ENCODE peak calls at places on chromosome 13, in five cellular contexts. I is amniotic stem cell; B is stimulated activated CD4-positive, alpha-beta T cell treated with anti-CD3 and anti-CD28 coated beads, TNF-alpha, amount 100 ng/mL, for 48 hours; Y is CD8-positive, alpha-beta memory T cell; P is brain microvascular endothelial cell. K is an unnamed sample.
A peak's percentile ranks its signal among the peaks of the same experiment; 100 is the strongest.

GRCh38 chr13:24199016-24199415 is 38.5 kb downstream of the SPATA13 start:
- DNase-seq in I (no peak), B (no peak), Y (no peak), P (no peak), K (no peak)

GRCh38 chr13:54660277-54660676 is 1631.7 kb downstream of the OLFM4 start:
- DNase-seq in I (no peak), B (no peak), Y (no peak), P (no peak), K (no peak)

GRCh38 chr13:99208185-99208584 is 7.5 kb downstream of the UBAC2 start:
- DNase-seq in I (no peak), B (no peak), Y (no peak), P (no peak), K (no peak)

GRCh38 chr13:39575641-39576238 is 27.3 kb downstream of the LHFPL6 start:
- DNase-seq in I (no peak), B (no peak), Y (no peak), P (no peak), K (no peak)

GRCh38 chr13:21243045-21243842 is 66.8 kb downstream of the MRPL57 start:
- DNase-seq in I (no peak), B (no peak), Y (no peak), P (no peak), K (no peak)

GRCh38 chr13:103099894-103100293 is 33.7 kb upstream of the SLC10A2 start:
- DNase-seq in I (no peak), B (no peak), Y (no peak), P (no peak), K (no peak)

GRCh38 chr13:108609353-108609752 is 20.1 kb upstream of the MYO16 start:
- DNase-seq in I (peak; percentile 5), B (no peak), Y (no peak), P (no peak), K (no peak)

GRCh38 chr13:46759861-46760260 is 37.1 kb downstream of the ESD start:
- DNase-seq in I (no peak), B (no peak), Y (no peak), P (no peak), K (no peak)

GRCh38 chr13:62879071-62879470 is 1463.4 kb upstream of the PCDH20 start:
- DNase-seq in I (peak; percentile 25), B (no peak), Y (no peak), P (peak; percentile 12), K (no peak)

GRCh38 chr13:65336106-65336603 is 1894.0 kb downstream of the PCDH9 start:
- DNase-seq in I (no peak), B (no peak), Y (no peak), P (no peak), K (no peak)

GRCh38 chr13:36766295-36766694 is 52.7 kb upstream of the RFXAP start:
- DNase-seq in I (no peak), B (no peak), Y (no peak), P (peak; percentile 66), K (no peak)

GRCh38 chr13:94249512-94249911 is 230.0 kb downstream of the DCT start:
- DNase-seq in I (no peak), B (no peak), Y (no peak), P (peak; percentile 92), K (no peak)

GRCh38 chr13:95073826-95074345 is 227.4 kb downstream of the ABCC4 start:
- DNase-seq in I (no peak), B (no peak), Y (no peak), P (no peak), K (no peak)

GRCh38 chr13:22082437-22083100 is 411.7 kb downstream of the FGF9 start:
- DNase-seq in I (no peak), B (no peak), Y (no peak), P (no peak), K (no peak)

GRCh38 chr13:54949735-54950134 is 1921.1 kb downstream of the OLFM4 start:
- DNase-seq in I (no peak), B (no peak), Y (no peak), P (no peak), K (no peak)

GRCh38 chr13:48078251-48078656 is 16.6 kb downstream of the MED4 start:
- DNase-seq in I (no peak), B (no peak), Y (no peak), P (no peak), K (peak; percentile 65)

GRCh38 chr13:45243072-45243471 is 42.2 kb upstream of the KCTD4 start:
- DNase-seq in I (no peak), B (no peak), Y (no peak), P (no peak), K (no peak)

GRCh38 chr13:24307211-24308067 is 1.9 kb upstream of the C1QTNF9 start:
- DNase-seq in I (no peak), B (no peak), Y (no peak), P (no peak), K (no peak)

GRCh38 chr13:41648314-41648935 is 191.1 kb downstream of the RGCC start:
- DNase-seq in I (no peak), B (no peak), Y (no peak), P (no peak), K (no peak)

GRCh38 chr13:93169980-93170379 is 56.6 kb upstream of the GPC6 start:
- DNase-seq in I (no peak), B (no peak), Y (no peak), P (peak; percentile 94), K (no peak)

GRCh38 chr13:97313481-97313880 is 91.3 kb downstream of the MBNL2 start:
- DNase-seq in I (no peak), B (no peak), Y (no peak), P (no peak), K (no peak)

GRCh38 chr13:110125157-110125556 is 181.8 kb downstream of the COL4A1 start:
- DNase-seq in I (no peak), B (no peak), Y (no peak), P (no peak), K (no peak)

GRCh38 chr13:103168901-103169508 is 102.8 kb upstream of the SLC10A2 start:
- DNase-seq in I (no peak), B (no peak), Y (no peak), P (no peak), K (no peak)

GRCh38 chr13:40468227-40468838 is 198.1 kb downstream of the FOXO1 start:
- DNase-seq in I (no peak), B (no peak), Y (no peak), P (no peak), K (no peak)

GRCh38 chr13:95643471-95643813 is 1.1 kb downstream of the DZIP1 start:
- DNase-seq in I (no peak), B (no peak), Y (no peak), P (peak; percentile 27), K (no peak)

GRCh38 chr13:39682788-39683187 is 27.3 kb downstream of the COG6 start:
- DNase-seq in I (no peak), B (no peak), Y (no peak), P (no peak), K (no peak)

K was measured in stimulated activated naive B cell treated with anti-CD40 and anti-IgM and Interleukin-4, amounts not matched to agents 10 μg/mL and 1 μg/mL and 100 μg/mL, for 72 hours.